ENCODE peak calls at places on chromosomes 3 and 15, in ten cellular contexts. One of them, this sample, is unnamed. For H3K27me3, the result is how much of the 10 kb centered on the place peaks cover.

GRCh38 chr15:63203451-63204090 is 14.2 kb downstream of the RAB8B start:
- DNase-seq in IMR-90: peak
- DNase-seq in SK-N-SH: no peak
- DNase-seq in endodermal cell: no peak
- DNase-seq in astrocyte: peak
- DNase-seq in endothelial cell of umbilical vein: no peak
- DNase-seq in psoas muscle: no peak
- DNase-seq in body of pancreas: no peak
- DNase-seq in stomach: no peak
- DNase-seq in esophagus squamous epithelium: no peak
- DNase-seq in this sample: peak

GRCh38 chr3:61594144-61594977 is 33.0 kb downstream of the PTPRG start:
- DNase-seq in IMR-90: no peak
- DNase-seq in SK-N-SH: peak
- DNase-seq in endodermal cell: no peak
- DNase-seq in astrocyte: no peak
- DNase-seq in endothelial cell of umbilical vein: no peak
- DNase-seq in psoas muscle: no peak
- DNase-seq in body of pancreas: no peak
- DNase-seq in stomach: no peak
- DNase-seq in esophagus squamous epithelium: no peak
- DNase-seq in this sample: peak

GRCh38 chr3:143167956-143168355 is 48.4 kb downstream of the CHST2 start:
- DNase-seq in IMR-90: peak
- DNase-seq in SK-N-SH: no peak
- DNase-seq in endodermal cell: no peak
- DNase-seq in astrocyte: peak
- DNase-seq in endothelial cell of umbilical vein: no peak
- DNase-seq in psoas muscle: no peak
- DNase-seq in body of pancreas: no peak
- DNase-seq in stomach: no peak
- DNase-seq in esophagus squamous epithelium: no peak
- DNase-seq in this sample: peak

GRCh38 chr3:128430731-128431130 is 36.0 kb downstream of the DNAJB8 start:
- DNase-seq in IMR-90: no peak
- DNase-seq in SK-N-SH: no peak
- DNase-seq in endodermal cell: no peak
- DNase-seq in astrocyte: no peak
- DNase-seq in endothelial cell of umbilical vein: no peak
- DNase-seq in psoas muscle: no peak
- DNase-seq in body of pancreas: no peak
- DNase-seq in stomach: no peak
- DNase-seq in esophagus squamous epithelium: no peak
- DNase-seq in this sample: no peak

GRCh38 chr3:85864896-85865295 is 906.1 kb downstream of the CADM2 start:
- DNase-seq in IMR-90: no peak
- DNase-seq in SK-N-SH: no peak
- DNase-seq in endodermal cell: no peak
- DNase-seq in astrocyte: peak
- DNase-seq in endothelial cell of umbilical vein: no peak
- DNase-seq in psoas muscle: no peak
- DNase-seq in body of pancreas: no peak
- DNase-seq in stomach: no peak
- DNase-seq in esophagus squamous epithelium: no peak
- DNase-seq in this sample: no peak

GRCh38 chr3:57756528-57757401 is 656 bp downstream of the SLMAP start:
- DNase-seq in IMR-90: peak
- DNase-seq in SK-N-SH: peak
- DNase-seq in endodermal cell: peak
- DNase-seq in astrocyte: peak
- DNase-seq in endothelial cell of umbilical vein: peak
- DNase-seq in psoas muscle: peak
- DNase-seq in body of pancreas: peak
- DNase-seq in stomach: peak
- DNase-seq in esophagus squamous epithelium: no peak
- DNase-seq in this sample: peak

GRCh38 chr15:67882487-67883227 is 42.8 kb upstream of the RNU6-1 start:
- DNase-seq in IMR-90: peak
- DNase-seq in SK-N-SH: no peak
- DNase-seq in endodermal cell: no peak
- DNase-seq in astrocyte: no peak
- DNase-seq in endothelial cell of umbilical vein: no peak
- DNase-seq in psoas muscle: no peak
- DNase-seq in body of pancreas: no peak
- DNase-seq in stomach: no peak
- DNase-seq in esophagus squamous epithelium: no peak
- DNase-seq in this sample: peak

GRCh38 chr3:113910966-113911365 is 36.8 kb upstream of the ZDHHC23 start:
- DNase-seq in IMR-90: peak
- DNase-seq in SK-N-SH: no peak
- DNase-seq in endodermal cell: no peak
- DNase-seq in astrocyte: peak
- DNase-seq in endothelial cell of umbilical vein: no peak
- DNase-seq in psoas muscle: no peak
- DNase-seq in body of pancreas: no peak
- DNase-seq in stomach: no peak
- DNase-seq in esophagus squamous epithelium: no peak
- DNase-seq in this sample: no peak

DNA sequence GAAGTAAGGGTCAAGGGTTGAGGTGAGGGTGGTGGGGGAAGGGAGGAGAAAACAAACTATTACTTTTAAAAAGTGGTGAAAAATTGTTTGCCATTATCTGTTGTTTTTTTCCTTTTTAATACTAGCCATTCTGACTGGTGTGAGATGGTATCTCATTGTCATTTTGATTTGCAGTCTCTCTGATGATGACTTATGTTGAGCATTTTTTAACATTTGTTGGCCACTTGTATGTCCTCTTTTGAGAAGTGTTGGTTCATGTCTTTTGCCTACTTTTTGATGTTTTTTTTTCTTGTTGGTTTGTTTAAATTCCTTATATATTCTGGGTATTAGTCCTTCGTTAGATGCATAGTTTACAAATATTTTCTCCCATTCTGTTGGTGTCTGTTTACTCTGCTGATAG is 185.9 kb upstream of the ANKRD28 start:
- DNase-seq in IMR-90: no peak
- DNase-seq in SK-N-SH: no peak
- DNase-seq in endodermal cell: no peak
- DNase-seq in astrocyte: no peak
- DNase-seq in endothelial cell of umbilical vein: no peak
- DNase-seq in psoas muscle: no peak
- DNase-seq in body of pancreas: no peak
- DNase-seq in stomach: no peak
- DNase-seq in esophagus squamous epithelium: no peak
- DNase-seq in this sample: no peak
- H3K4me3 ChIP-seq in IMR-90: no peak
- H3K4me3 ChIP-seq in SK-N-SH: no peak
- H3K4me3 ChIP-seq in endodermal cell: no peak
- H3K4me3 ChIP-seq in astrocyte: peak
- H3K4me3 ChIP-seq in endothelial cell of umbilical vein: no peak
- H3K4me3 ChIP-seq in psoas muscle: peak
- H3K4me3 ChIP-seq in body of pancreas: no peak
- H3K4me3 ChIP-seq in stomach: no peak
- H3K4me3 ChIP-seq in esophagus squamous epithelium: no peak
- H3K4me3 ChIP-seq in this sample: no peak

GRCh38 chr3:54999159-54999558 is 71.3 kb upstream of the LRTM1 start:
- DNase-seq in IMR-90: peak
- DNase-seq in SK-N-SH: no peak
- DNase-seq in endodermal cell: peak
- DNase-seq in astrocyte: peak
- DNase-seq in endothelial cell of umbilical vein: no peak
- DNase-seq in psoas muscle: no peak
- DNase-seq in body of pancreas: no peak
- DNase-seq in stomach: no peak
- DNase-seq in esophagus squamous epithelium: no peak
- DNase-seq in this sample: peak
- TF ChIP-seq CTCF in IMR-90: peak
- TF ChIP-seq CTCF in SK-N-SH: peak
- TF ChIP-seq CTCF in endodermal cell: peak
- TF ChIP-seq CTCF in astrocyte: peak
- TF ChIP-seq CTCF in endothelial cell of umbilical vein: no peak
- TF ChIP-seq CTCF in psoas muscle: no peak
- TF ChIP-seq CTCF in body of pancreas: no peak
- TF ChIP-seq CTCF in stomach: no peak
- TF ChIP-seq CTCF in esophagus squamous epithelium: peak
- TF ChIP-seq CTCF in this sample: no peak

GRCh38 chr15:60183366-60183765 is 179.3 kb downstream of the FOXB1 start:
- DNase-seq in IMR-90: no peak
- DNase-seq in SK-N-SH: no peak
- DNase-seq in endodermal cell: no peak
- DNase-seq in astrocyte: no peak
- DNase-seq in endothelial cell of umbilical vein: no peak
- DNase-seq in psoas muscle: no peak
- DNase-seq in body of pancreas: no peak
- DNase-seq in stomach: no peak
- DNase-seq in esophagus squamous epithelium: no peak
- DNase-seq in this sample: no peak
- H3K27me3 ChIP-seq in IMR-90: under half
- H3K27me3 ChIP-seq in SK-N-SH: under half
- H3K27me3 ChIP-seq in endodermal cell: under half
- H3K27me3 ChIP-seq in astrocyte: under half
- H3K27me3 ChIP-seq in endothelial cell of umbilical vein: under half
- H3K27me3 ChIP-seq in psoas muscle: under half
- H3K27me3 ChIP-seq in body of pancreas: under half
- H3K27me3 ChIP-seq in stomach: under half
- H3K27me3 ChIP-seq in esophagus squamous epithelium: under half
- H3K27me3 ChIP-seq in this sample: under half

GRCh38 chr3:132285620-132285945 is 31.6 kb upstream of the ACP3 start:
- DNase-seq in IMR-90: no peak
- DNase-seq in SK-N-SH: no peak
- DNase-seq in endodermal cell: no peak
- DNase-seq in astrocyte: no peak
- DNase-seq in endothelial cell of umbilical vein: no peak
- DNase-seq in psoas muscle: no peak
- DNase-seq in body of pancreas: no peak
- DNase-seq in stomach: peak
- DNase-seq in esophagus squamous epithelium: no peak
- DNase-seq in this sample: no peak

GRCh38 chr3:132283440-132283839 is 33.8 kb upstream of the ACP3 start:
- DNase-seq in IMR-90: no peak
- DNase-seq in SK-N-SH: no peak
- DNase-seq in endodermal cell: peak
- DNase-seq in astrocyte: no peak
- DNase-seq in endothelial cell of umbilical vein: no peak
- DNase-seq in psoas muscle: no peak
- DNase-seq in body of pancreas: no peak
- DNase-seq in stomach: no peak
- DNase-seq in esophagus squamous epithelium: no peak
- DNase-seq in this sample: no peak

GRCh38 chr3:132284006-132284405 is 33.2 kb upstream of the ACP3 start:
- DNase-seq in IMR-90: no peak
- DNase-seq in SK-N-SH: no peak
- DNase-seq in endodermal cell: no peak
- DNase-seq in astrocyte: no peak
- DNase-seq in endothelial cell of umbilical vein: no peak
- DNase-seq in psoas muscle: no peak
- DNase-seq in body of pancreas: no peak
- DNase-seq in stomach: no peak
- DNase-seq in esophagus squamous epithelium: no peak
- DNase-seq in this sample: no peak

GRCh38 chr3:132286035-132286434 is 31.2 kb upstream of the ACP3 start:
- DNase-seq in IMR-90: no peak
- DNase-seq in SK-N-SH: no peak
- DNase-seq in endodermal cell: no peak
- DNase-seq in astrocyte: no peak
- DNase-seq in endothelial cell of umbilical vein: no peak
- DNase-seq in psoas muscle: no peak
- DNase-seq in body of pancreas: no peak
- DNase-seq in stomach: no peak
- DNase-seq in esophagus squamous epithelium: no peak
- DNase-seq in this sample: no peak

DNA sequence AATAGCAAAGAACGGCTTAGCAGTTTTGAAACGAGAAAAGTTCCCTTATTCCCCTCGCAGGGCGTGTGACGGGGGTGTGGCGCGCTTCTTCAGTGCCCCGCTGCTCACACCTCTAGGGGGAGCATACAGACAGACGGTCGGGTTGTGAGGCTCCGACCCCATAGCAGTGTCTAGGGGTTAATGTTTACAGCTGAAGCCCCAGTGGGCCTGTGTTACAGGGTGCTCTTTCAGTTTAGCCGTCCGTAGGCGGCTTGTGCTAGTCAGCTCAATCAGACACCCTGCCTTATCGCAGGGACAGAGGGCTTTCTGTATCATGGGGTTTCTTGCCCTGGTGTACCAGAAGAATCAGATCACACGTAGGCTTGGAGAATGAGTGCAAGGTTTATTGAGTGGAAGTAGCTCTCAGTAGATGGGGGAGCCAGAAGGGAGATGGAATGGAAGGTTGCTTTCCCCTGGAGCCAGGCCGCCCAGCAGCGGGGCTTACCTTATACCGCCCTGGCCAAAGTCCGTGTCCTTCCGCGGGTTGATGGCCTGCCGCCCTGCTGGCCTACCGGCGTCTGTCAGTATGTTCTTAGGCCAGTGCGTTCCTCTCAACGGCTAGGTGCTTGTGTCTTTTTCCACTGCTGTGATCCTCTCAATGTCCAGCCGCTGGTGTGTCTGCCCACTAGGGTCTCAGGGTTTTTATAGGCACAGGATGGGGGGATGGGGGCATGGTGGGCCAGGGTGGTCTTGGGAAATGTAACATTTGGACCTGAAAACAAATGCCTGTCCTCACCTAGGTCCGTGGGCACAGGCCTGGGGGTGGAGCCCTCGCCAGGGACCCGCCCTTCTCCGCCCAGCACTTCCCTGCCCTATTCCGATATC is 32.2 kb upstream of the ACP3 start:
- DNase-seq in IMR-90: no peak
- DNase-seq in SK-N-SH: no peak
- DNase-seq in endodermal cell: peak
- DNase-seq in astrocyte: no peak
- DNase-seq in endothelial cell of umbilical vein: no peak
- DNase-seq in psoas muscle: no peak
- DNase-seq in body of pancreas: no peak
- DNase-seq in stomach: peak
- DNase-seq in esophagus squamous epithelium: no peak
- DNase-seq in this sample: no peak
- H3K4me3 ChIP-seq in IMR-90: no peak
- H3K4me3 ChIP-seq in SK-N-SH: no peak
- H3K4me3 ChIP-seq in endodermal cell: peak
- H3K4me3 ChIP-seq in astrocyte: no peak
- H3K4me3 ChIP-seq in endothelial cell of umbilical vein: no peak
- H3K4me3 ChIP-seq in psoas muscle: no peak
- H3K4me3 ChIP-seq in body of pancreas: no peak
- H3K4me3 ChIP-seq in stomach: peak
- H3K4me3 ChIP-seq in esophagus squamous epithelium: no peak
- H3K4me3 ChIP-seq in this sample: no peak

GRCh38 chr3:81761904-81762565 is 590 bp upstream of the GBE1 start:
- DNase-seq in IMR-90: no peak
- DNase-seq in SK-N-SH: no peak
- DNase-seq in endodermal cell: no peak
- DNase-seq in astrocyte: no peak
- DNase-seq in endothelial cell of umbilical vein: no peak
- DNase-seq in psoas muscle: no peak
- DNase-seq in body of pancreas: no peak
- DNase-seq in stomach: no peak
- DNase-seq in esophagus squamous epithelium: no peak
- DNase-seq in this sample: peak
- TF ChIP-seq CTCF in IMR-90: no peak
- TF ChIP-seq CTCF in SK-N-SH: no peak
- TF ChIP-seq CTCF in endodermal cell: no peak
- TF ChIP-seq CTCF in astrocyte: no peak
- TF ChIP-seq CTCF in endothelial cell of umbilical vein: no peak
- TF ChIP-seq CTCF in psoas muscle: no peak
- TF ChIP-seq CTCF in body of pancreas: peak
- TF ChIP-seq CTCF in stomach: no peak
- TF ChIP-seq CTCF in esophagus squamous epithelium: no peak
- TF ChIP-seq CTCF in this sample: no peak